ENCODE peak calls at places on chromosome 21, in four cellular contexts. T is K562, L is HepG2, V is GM12878. C is an unnamed sample.
A peak's percentile ranks its signal among the peaks of the same experiment; 100 is the strongest.

GRCh38 chr21:44552136-44552535 is 831 bp upstream of the KRTAP10-2 start:
- DNase-seq in T (no peak), L (no peak), V (no peak), C (no peak)

GRCh38 chr21:45466330-45467220 is 61.6 kb downstream of the COL18A1 start:
- DNase-seq in T (no peak), L (no peak), V (no peak), C (no peak)

GRCh38 chr21:45512626-45513002 is 29.6 kb downstream of the SLC19A1 start:
- DNase-seq in T (no peak), L (no peak), V (no peak), C (no peak)

GRCh38 chr21:44870748-44871495 is 2.6 kb downstream of the PTTG1IP start:
- DNase-seq in T (no peak), L (peak; percentile 40), V (no peak), C (no peak)

GRCh38 chr21:16071082-16071481 is 341.3 kb downstream of the USP25 start:
- DNase-seq in T (no peak), L (no peak), V (no peak), C (no peak)

GRCh38 chr21:46605759-46606426 is 1.0 kb upstream of the S100B start:
- DNase-seq in T (peak; percentile 6), L (no peak), V (peak; percentile 32), C (no peak)

GRCh38 chr21:27643326-27643725 is 676.4 kb upstream of the ADAMTS5 start:
- DNase-seq in T (no peak), L (no peak), V (no peak), C (no peak)

GRCh38 chr21:45302082-45303061 is 14.7 kb upstream of the POFUT2 start:
- DNase-seq in T (no peak), L (no peak), V (no peak), C (no peak)

GRCh38 chr21:21111309-21111920 is 113.2 kb downstream of the NCAM2 start:
- DNase-seq in T (no peak), L (no peak), V (no peak), C (no peak)

GRCh38 chr21:20856926-20857325 is 141.3 kb upstream of the NCAM2 start:
- DNase-seq in T (peak; percentile 11), L (no peak), V (no peak), C (no peak)

GRCh38 chr21:18620421-18620820 is 216.8 kb upstream of the TMPRSS15 start:
- DNase-seq in T (no peak), L (no peak), V (no peak), C (no peak)

GRCh38 chr21:39956586-39956985 is 89.3 kb downstream of the PCP4 start:
- DNase-seq in T (no peak), L (no peak), V (no peak), C (no peak)

GRCh38 chr21:46628868-46629267 is 6.6 kb upstream of the PRMT2 start:
- DNase-seq in T (no peak), L (no peak), V (no peak), C (no peak)

GRCh38 chr21:27812279-27812678 is 845.4 kb upstream of the ADAMTS5 start:
- DNase-seq in T (no peak), L (no peak), V (no peak), C (no peak)

GRCh38 chr21:20647603-20648002 is 350.6 kb upstream of the NCAM2 start:
- DNase-seq in T (no peak), L (no peak), V (no peak), C (no peak)

GRCh38 chr21:44957901-44958451 is 18.1 kb downstream of the SLX9 start:
- DNase-seq in T (no peak), L (no peak), V (no peak), C (no peak)

GRCh38 chr21:14773777-14774345 is 227.7 kb upstream of the SAMSN1 start:
- DNase-seq in T (peak; percentile 68), L (peak; percentile 30), V (no peak), C (peak; percentile 78)

GRCh38 chr21:38918629-38919346 is 113.1 kb downstream of the ETS2 start:
- DNase-seq in T (no peak), L (peak; percentile 90), V (no peak), C (no peak)

GRCh38 chr21:46295177-46295711 is 9.1 kb downstream of the YBEY start:
- DNase-seq in T (peak; percentile 64), L (peak; percentile 39), V (no peak), C (no peak)

GRCh38 chr21:15005391-15005790 is 59.4 kb downstream of the NRIP1 start:
- DNase-seq in T (no peak), L (no peak), V (no peak), C (peak; percentile 72)

GRCh38 chr21:41043008-41043407 is 125.0 kb upstream of the BACE2 start:
- DNase-seq in T (no peak), L (no peak), V (no peak), C (no peak)

GRCh38 chr21:44758141-44758561 is 43.5 kb downstream of the UBE2G2 start:
- DNase-seq in T (no peak), L (no peak), V (no peak), C (peak; percentile 3)

GRCh38 chr21:45319461-45320211 is 31.9 kb upstream of the POFUT2 start:
- DNase-seq in T (no peak), L (no peak), V (no peak), C (no peak)

GRCh38 chr21:45983981-45984551 is 2.5 kb downstream of the COL6A1 start:
- DNase-seq in T (peak; percentile 65), L (no peak), V (no peak), C (peak; percentile 12)

GRCh38 chr21:45993210-45994085 is 11.9 kb downstream of the COL6A1 start:
- DNase-seq in T (no peak), L (no peak), V (no peak), C (peak; percentile 15)

GRCh38 chr21:44925027-44925755 is 4.5 kb upstream of the ITGB2 start:
- DNase-seq in T (no peak), L (no peak), V (no peak), C (no peak)

GRCh38 chr21:45982256-45982757 is 737 bp downstream of the COL6A1 start:
- DNase-seq in T (no peak), L (no peak), V (no peak), C (peak; percentile 35)

GRCh38 chr21:15422761-15423160 is 307.0 kb upstream of the USP25 start:
- DNase-seq in T (no peak), L (no peak), V (no peak), C (no peak)

GRCh38 chr21:16389622-16390021 is 659.8 kb downstream of the USP25 start:
- DNase-seq in T (no peak), L (no peak), V (no peak), C (no peak)

DNA sequence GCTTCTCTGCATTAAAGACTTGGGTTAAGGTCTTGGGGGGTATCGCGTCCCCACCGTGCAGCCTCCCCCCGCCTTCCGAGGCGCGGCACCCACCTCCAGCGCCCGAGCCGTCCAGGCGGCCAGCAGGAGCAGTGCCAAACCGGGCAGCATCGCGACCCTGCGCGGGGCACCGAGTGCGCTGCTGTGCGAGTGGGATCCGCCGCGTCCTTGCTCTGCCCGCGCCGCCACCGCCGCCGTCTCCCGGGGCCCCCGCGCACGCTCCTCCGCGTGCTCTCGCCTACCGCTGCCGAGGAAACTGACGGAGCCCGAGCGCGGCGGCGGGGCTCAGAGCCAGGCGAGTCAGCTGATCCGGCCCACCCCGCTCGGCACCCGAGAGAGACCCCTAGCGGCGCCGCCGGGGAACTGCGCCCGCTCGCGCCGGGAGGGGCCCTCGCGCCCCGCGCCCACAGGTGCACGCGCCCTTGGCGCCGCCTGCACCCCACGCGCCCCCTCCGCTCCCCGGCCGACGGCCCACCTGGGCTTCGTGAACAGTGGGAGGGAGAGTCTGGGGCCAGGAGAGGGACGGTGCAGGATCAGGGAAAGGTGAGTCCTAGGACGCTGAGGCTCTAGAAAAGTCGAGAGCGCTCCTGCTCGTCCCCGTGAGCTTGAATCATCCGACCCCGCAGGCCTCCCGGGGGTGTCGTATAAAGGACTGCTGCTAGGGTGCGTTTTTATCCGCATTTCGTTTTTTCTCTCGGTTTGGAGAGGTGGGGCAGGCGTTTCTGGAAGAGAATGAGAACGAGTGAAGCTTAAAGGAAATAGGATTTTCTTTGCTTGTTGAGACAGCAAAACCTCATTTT is at the start of gene APP:
- DNase-seq in T (peak; percentile 84), L (peak; percentile 31), V (no peak), C (peak; percentile 85)
- TF ChIP-seq CBFB in T (no peak), L (peak; percentile 32), V (no peak), C (no peak)

GRCh38 chr21:32768530-32768929 is 3.0 kb downstream of the PAXBP1 start:
- DNase-seq in T (no peak), L (no peak), V (no peak), C (no peak)
- TF ChIP-seq CBFB in T (no peak), L (no peak), V (no peak), C (no peak)

GRCh38 chr21:31316072-31316471 is 28.0 kb downstream of the TIAM1 start:
- DNase-seq in T (no peak), L (no peak), V (no peak), C (no peak)

GRCh38 chr21:31310750-31311149 is 33.3 kb downstream of the TIAM1 start:
- DNase-seq in T (no peak), L (no peak), V (no peak), C (no peak)

GRCh38 chr21:31317688-31318087 is 26.4 kb downstream of the TIAM1 start:
- DNase-seq in T (no peak), L (no peak), V (no peak), C (no peak)

GRCh38 chr21:31318971-31319370 is 25.1 kb downstream of the TIAM1 start:
- DNase-seq in T (no peak), L (no peak), V (no peak), C (no peak)

DNA sequence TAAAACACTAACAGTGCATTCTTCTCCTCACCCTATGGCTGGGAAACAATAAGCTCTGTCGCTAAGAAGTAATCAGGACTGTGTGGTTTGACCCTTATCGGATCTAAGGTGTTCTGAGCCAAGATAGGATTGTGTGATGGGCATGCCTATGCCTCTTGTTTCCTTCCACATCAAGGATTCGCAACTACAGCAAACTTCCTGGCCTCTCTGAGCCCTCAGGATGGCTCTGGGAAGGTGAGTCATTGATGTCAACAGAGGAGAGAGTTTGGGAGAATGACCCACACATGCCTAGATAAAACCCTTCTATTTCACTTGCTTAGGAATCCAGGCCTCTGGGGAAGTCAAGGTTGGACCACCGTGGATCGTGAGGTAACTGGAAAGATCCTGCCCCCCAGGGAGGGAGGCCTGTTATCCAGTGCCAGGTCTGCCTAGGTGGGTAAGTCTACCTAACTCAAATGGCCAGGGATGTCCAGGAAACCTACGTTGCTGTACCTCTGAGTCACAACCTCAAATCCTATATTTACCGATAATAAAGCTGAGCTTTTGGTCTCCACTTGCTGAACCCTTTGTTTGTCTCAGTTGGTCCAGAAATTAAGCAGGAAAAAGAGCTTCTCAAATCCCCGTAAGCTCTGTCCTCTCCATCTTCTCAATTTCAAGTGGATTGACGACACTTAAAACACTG is 27.4 kb downstream of the TIAM1 start:
- DNase-seq in T (no peak), L (no peak), V (no peak), C (no peak)
- TF ChIP-seq CBFB in T (no peak), L (no peak), V (no peak), C (no peak)

GRCh38 chr21:34355570-34355969 is 8.2 kb upstream of the KCNE2 start:
- DNase-seq in T (no peak), L (no peak), V (no peak), C (no peak)

GRCh38 chr21:34352556-34352955 is 11.2 kb upstream of the KCNE2 start:
- DNase-seq in T (no peak), L (no peak), V (no peak), C (no peak)

GRCh38 chr21:34354836-34355235 is 9.0 kb upstream of the KCNE2 start:
- DNase-seq in T (no peak), L (no peak), V (no peak), C (no peak)

GRCh38 chr21:34348890-34349519 is 14.8 kb upstream of the KCNE2 start:
- DNase-seq in T (no peak), L (no peak), V (no peak), C (no peak)

GRCh38 chr21:34351786-34352241 is 12.0 kb upstream of the KCNE2 start:
- DNase-seq in T (peak; percentile 61), L (peak; percentile 80), V (peak; percentile 28), C (no peak)
- TF ChIP-seq CBFB in T (no peak), L (no peak), V (no peak), C (no peak)

GRCh38 chr21:42043201-42043895 is 27.8 kb upstream of the UMODL1 start:
- DNase-seq in T (no peak), L (no peak), V (no peak), C (no peak)
- TF ChIP-seq CBFB in T (no peak), L (no peak), V (no peak), C (no peak)